ENCODE peak calls at places on chromosomes 2 and 18, in seven cellular contexts. One of them, this sample, is unnamed.

GRCh38 chr2:196421880-196422279 is 217.6 kb upstream of the CCDC150 start:
- DNase-seq in K562: no peak
- DNase-seq in SK-N-SH: no peak
- DNase-seq in IMR-90: no peak
- DNase-seq in HepG2: no peak
- DNase-seq in GM12878: no peak
- DNase-seq in A549: no peak
- DNase-seq in this sample: no peak

GRCh38 chr2:231223458-231223970 is 25.1 kb downstream of the ARMC9 start:
- DNase-seq in A549: no peak
- DNase-seq in SK-N-SH: no peak
- DNase-seq in IMR-90: peak
- DNase-seq in K562: no peak
- DNase-seq in HepG2: no peak
- DNase-seq in GM12878: no peak
- DNase-seq in this sample: no peak

GRCh38 chr2:235066895-235067294 is 115.1 kb downstream of the SH3BP4 start:
- DNase-seq in A549: no peak
- DNase-seq in HepG2: no peak
- DNase-seq in IMR-90: no peak
- DNase-seq in K562: no peak
- DNase-seq in GM12878: no peak
- DNase-seq in SK-N-SH: no peak
- DNase-seq in this sample: no peak

GRCh38 chr2:53315170-53315569 is 452.4 kb upstream of the CHAC2 start:
- DNase-seq in K562: no peak
- DNase-seq in A549: no peak
- DNase-seq in IMR-90: no peak
- DNase-seq in SK-N-SH: no peak
- DNase-seq in GM12878: no peak
- DNase-seq in HepG2: no peak
- DNase-seq in this sample: no peak

GRCh38 chr2:216918088-216918680 is 58.3 kb upstream of the TNP1 start:
- DNase-seq in GM12878: no peak
- DNase-seq in A549: peak
- DNase-seq in IMR-90: peak
- DNase-seq in HepG2: no peak
- DNase-seq in K562: no peak
- DNase-seq in SK-N-SH: no peak
- DNase-seq in this sample: no peak

GRCh38 chr2:234690569-234691225 is 193.8 kb upstream of the ARL4C start:
- DNase-seq in A549: no peak
- DNase-seq in K562: no peak
- DNase-seq in SK-N-SH: peak
- DNase-seq in HepG2: peak
- DNase-seq in GM12878: no peak
- DNase-seq in IMR-90: peak
- DNase-seq in this sample: no peak

GRCh38 chr2:37561615-37562569 is 109.5 kb downstream of the CDC42EP3 start:
- DNase-seq in SK-N-SH: no peak
- DNase-seq in IMR-90: peak
- DNase-seq in HepG2: peak
- DNase-seq in GM12878: no peak
- DNase-seq in A549: peak
- DNase-seq in K562: peak
- DNase-seq in this sample: no peak

GRCh38 chr2:17878222-17879136 is at the start of gene KCNS3:
- DNase-seq in K562: peak
- DNase-seq in IMR-90: peak
- DNase-seq in GM12878: no peak
- DNase-seq in HepG2: no peak
- DNase-seq in SK-N-SH: peak
- DNase-seq in A549: peak
- DNase-seq in this sample: no peak

GRCh38 chr2:172339431-172340010 is 87.9 kb upstream of the ITGA6 start:
- DNase-seq in GM12878: no peak
- DNase-seq in HepG2: peak
- DNase-seq in K562: no peak
- DNase-seq in SK-N-SH: no peak
- DNase-seq in IMR-90: peak
- DNase-seq in A549: no peak
- DNase-seq in this sample: no peak

DNA sequence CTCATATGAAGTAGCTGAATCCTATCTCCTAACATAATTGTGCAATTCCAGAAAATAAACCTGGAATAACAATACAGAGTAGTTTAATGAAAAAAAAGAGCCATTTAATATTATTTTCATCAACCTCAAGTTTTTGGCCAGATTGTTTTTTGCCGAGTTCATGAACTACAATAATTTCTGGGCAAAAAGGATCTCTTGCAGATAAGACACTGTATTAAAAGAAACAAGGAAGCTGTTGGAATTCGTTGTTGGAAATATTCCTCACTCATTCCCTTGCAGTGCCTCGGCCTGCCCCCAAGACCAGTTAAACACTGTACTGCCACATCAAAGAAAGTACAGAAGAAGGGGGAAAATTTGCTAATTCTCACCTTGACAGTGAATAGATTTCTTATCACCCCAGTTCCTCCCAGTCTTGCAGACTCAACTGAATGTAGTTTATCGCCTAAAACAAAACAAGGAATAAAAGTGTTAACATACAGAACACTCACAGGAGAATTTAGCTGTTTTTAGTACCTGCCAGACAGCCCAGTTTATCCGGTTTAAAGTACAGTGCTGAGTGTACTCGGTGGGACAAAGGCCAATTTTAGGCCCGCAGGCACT is 1.3 kb downstream of the IDH1 start:
- DNase-seq in IMR-90: no peak
- DNase-seq in GM12878: no peak
- DNase-seq in K562: no peak
- DNase-seq in SK-N-SH: no peak
- DNase-seq in HepG2: no peak
- DNase-seq in A549: no peak
- DNase-seq in this sample: no peak
- TF ChIP-seq RFX5 in IMR-90: no peak
- TF ChIP-seq RFX5 in GM12878: no peak
- TF ChIP-seq RFX5 in K562: no peak
- TF ChIP-seq RFX5 in SK-N-SH: no peak
- TF ChIP-seq RFX5 in HepG2: no peak
- TF ChIP-seq RFX5 in A549: no peak
- TF ChIP-seq RFX5 in this sample: no peak

DNA sequence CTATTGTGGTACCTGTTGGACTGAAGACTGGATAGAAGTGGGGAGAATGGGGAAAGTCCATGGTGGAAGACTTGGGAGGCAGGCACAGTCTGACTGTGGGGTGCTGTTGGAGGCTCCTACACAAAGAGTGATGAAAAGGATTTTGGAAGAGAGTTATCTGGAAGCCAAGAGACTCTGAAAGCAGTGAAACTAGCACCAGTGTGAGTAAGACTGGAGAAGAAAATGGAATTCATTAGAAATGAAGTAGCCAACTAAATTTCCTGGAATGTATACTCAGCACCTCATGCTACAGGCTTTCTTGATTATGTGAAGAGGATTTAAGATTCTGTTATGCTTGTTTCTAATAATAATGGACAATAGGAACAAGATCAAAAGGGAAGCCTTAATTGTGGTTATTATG is 27.7 kb downstream of the ELP2 start:
- DNase-seq in IMR-90: peak
- DNase-seq in GM12878: no peak
- DNase-seq in HepG2: no peak
- DNase-seq in A549: no peak
- DNase-seq in K562: no peak
- DNase-seq in SK-N-SH: no peak
- DNase-seq in this sample: no peak
- TF ChIP-seq RFX5 in IMR-90: no peak
- TF ChIP-seq RFX5 in GM12878: no peak
- TF ChIP-seq RFX5 in HepG2: no peak
- TF ChIP-seq RFX5 in A549: no peak
- TF ChIP-seq RFX5 in K562: no peak
- TF ChIP-seq RFX5 in SK-N-SH: no peak
- TF ChIP-seq RFX5 in this sample: no peak

DNA sequence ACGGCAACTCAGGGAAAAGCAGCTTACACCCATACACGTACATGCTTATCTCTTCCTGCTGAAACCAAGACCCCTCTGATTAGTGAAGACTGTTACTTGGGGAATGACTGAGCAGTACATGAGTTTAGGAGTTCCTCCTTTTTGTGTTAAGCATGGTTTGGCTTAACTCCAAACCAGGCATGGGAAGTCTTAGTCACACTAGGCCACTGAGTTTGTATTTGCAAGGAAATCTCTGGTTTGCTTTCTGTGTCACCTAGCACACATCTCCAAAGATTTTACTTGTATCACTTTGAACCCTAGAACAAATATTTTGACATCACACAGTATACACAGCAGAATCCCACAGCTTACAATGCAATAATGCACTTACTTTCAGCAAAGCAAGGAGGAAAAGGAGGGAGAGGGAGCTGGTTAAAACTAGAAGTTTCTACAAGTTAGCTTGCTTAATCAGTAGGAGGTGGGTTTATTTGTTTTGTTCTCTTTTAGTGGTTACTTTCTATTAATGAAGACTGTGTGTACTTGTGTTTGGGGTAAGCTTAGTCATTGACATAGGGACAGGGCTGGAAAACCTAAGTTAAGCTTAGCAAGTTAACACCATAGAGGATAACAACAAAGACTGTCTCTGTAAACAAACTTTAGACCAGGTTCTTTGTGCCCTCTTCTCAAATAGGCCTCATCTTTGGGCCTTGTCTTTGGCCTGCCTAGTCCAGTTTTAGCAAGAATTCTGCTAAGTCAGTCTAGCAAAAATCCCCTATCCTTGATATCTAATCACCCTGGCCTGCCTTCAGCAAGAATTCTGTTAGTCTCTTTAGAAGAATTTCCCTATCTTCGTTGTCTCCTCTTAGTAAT is 219.4 kb downstream of the MREG start:
- DNase-seq in SK-N-SH: no peak
- DNase-seq in HepG2: peak
- DNase-seq in K562: peak
- DNase-seq in IMR-90: peak
- DNase-seq in GM12878: peak
- DNase-seq in A549: peak
- DNase-seq in this sample: no peak
- TF ChIP-seq RFX5 in SK-N-SH: no peak
- TF ChIP-seq RFX5 in HepG2: no peak
- TF ChIP-seq RFX5 in K562: no peak
- TF ChIP-seq RFX5 in IMR-90: no peak
- TF ChIP-seq RFX5 in GM12878: no peak
- TF ChIP-seq RFX5 in A549: no peak
- TF ChIP-seq RFX5 in this sample: no peak

GRCh38 chr2:84969511-84970265 is 1.3 kb upstream of the KCMF1 start:
- DNase-seq in HepG2: no peak
- DNase-seq in K562: no peak
- DNase-seq in SK-N-SH: peak
- DNase-seq in IMR-90: peak
- DNase-seq in A549: peak
- DNase-seq in GM12878: no peak
- DNase-seq in this sample: no peak
- TF ChIP-seq RFX5 in HepG2: no peak
- TF ChIP-seq RFX5 in K562: no peak
- TF ChIP-seq RFX5 in SK-N-SH: no peak
- TF ChIP-seq RFX5 in IMR-90: no peak
- TF ChIP-seq RFX5 in A549: no peak
- TF ChIP-seq RFX5 in GM12878: no peak
- TF ChIP-seq RFX5 in this sample: no peak

GRCh38 chr18:58241877-58242276 is 197.9 kb downstream of the NEDD4L start:
- DNase-seq in SK-N-SH: no peak
- DNase-seq in A549: no peak
- DNase-seq in HepG2: no peak
- DNase-seq in IMR-90: peak
- DNase-seq in K562: no peak
- DNase-seq in GM12878: no peak
- DNase-seq in this sample: no peak
- TF ChIP-seq RFX5 in SK-N-SH: no peak
- TF ChIP-seq RFX5 in A549: no peak
- TF ChIP-seq RFX5 in HepG2: no peak
- TF ChIP-seq RFX5 in IMR-90: no peak
- TF ChIP-seq RFX5 in K562: no peak
- TF ChIP-seq RFX5 in GM12878: no peak
- TF ChIP-seq RFX5 in this sample: no peak

DNA sequence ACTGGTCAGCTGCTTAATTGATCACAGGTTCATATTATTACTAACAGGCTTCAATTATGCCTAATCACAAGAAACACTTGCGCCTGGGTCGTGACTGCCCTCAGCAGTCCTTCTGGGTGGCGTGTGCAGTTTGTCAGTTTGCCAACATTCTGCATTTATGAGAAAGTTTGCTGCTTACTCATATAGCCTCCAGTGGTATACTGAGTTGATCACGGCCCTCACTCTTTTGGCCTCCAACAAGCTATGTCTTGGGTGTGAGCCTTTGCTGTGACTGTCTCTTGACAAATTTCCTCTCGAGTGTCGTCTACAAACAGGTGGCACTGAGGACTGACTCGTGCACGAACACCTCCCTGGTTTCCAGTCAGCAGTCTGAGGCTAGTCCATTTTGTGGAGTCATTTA is 27.3 kb downstream of the DCDC2C start:
- DNase-seq in GM12878: no peak
- DNase-seq in A549: peak
- DNase-seq in IMR-90: peak
- DNase-seq in SK-N-SH: no peak
- DNase-seq in K562: no peak
- DNase-seq in HepG2: no peak
- DNase-seq in this sample: no peak
- TF ChIP-seq RFX5 in GM12878: no peak
- TF ChIP-seq RFX5 in A549: no peak
- TF ChIP-seq RFX5 in IMR-90: no peak
- TF ChIP-seq RFX5 in SK-N-SH: no peak
- TF ChIP-seq RFX5 in K562: no peak
- TF ChIP-seq RFX5 in HepG2: no peak
- TF ChIP-seq RFX5 in this sample: no peak

GRCh38 chr2:677056-677949 is at the start of gene TMEM18:
- DNase-seq in K562: peak
- DNase-seq in HepG2: peak
- DNase-seq in IMR-90: peak
- DNase-seq in A549: peak
- DNase-seq in GM12878: peak
- DNase-seq in SK-N-SH: peak
- DNase-seq in this sample: peak

GRCh38 chr2:675051-675450 is 2.2 kb downstream of the TMEM18 start:
- DNase-seq in HepG2: no peak
- DNase-seq in GM12878: no peak
- DNase-seq in K562: no peak
- DNase-seq in SK-N-SH: no peak
- DNase-seq in A549: no peak
- DNase-seq in IMR-90: no peak
- DNase-seq in this sample: no peak

GRCh38 chr2:676647-677055 is 555 bp downstream of the TMEM18 start:
- DNase-seq in K562: peak
- DNase-seq in HepG2: peak
- DNase-seq in GM12878: peak
- DNase-seq in IMR-90: peak
- DNase-seq in SK-N-SH: peak
- DNase-seq in A549: peak
- DNase-seq in this sample: peak

GRCh38 chr2:675460-675859 is 1.7 kb downstream of the TMEM18 start:
- DNase-seq in HepG2: no peak
- DNase-seq in K562: no peak
- DNase-seq in SK-N-SH: no peak
- DNase-seq in GM12878: no peak
- DNase-seq in IMR-90: peak
- DNase-seq in A549: no peak
- DNase-seq in this sample: no peak

GRCh38 chr2:675982-676646 is 1.1 kb downstream of the TMEM18 start:
- DNase-seq in A549: peak
- DNase-seq in K562: peak
- DNase-seq in GM12878: no peak
- DNase-seq in IMR-90: peak
- DNase-seq in SK-N-SH: peak
- DNase-seq in HepG2: peak
- DNase-seq in this sample: peak
- TF ChIP-seq RFX5 in A549: no peak
- TF ChIP-seq RFX5 in K562: no peak
- TF ChIP-seq RFX5 in GM12878: no peak
- TF ChIP-seq RFX5 in IMR-90: no peak
- TF ChIP-seq RFX5 in SK-N-SH: no peak
- TF ChIP-seq RFX5 in HepG2: no peak
- TF ChIP-seq RFX5 in this sample: no peak